ENCODE peak calls at places on chromosomes 3 and 15, in nine cellular contexts. Y, M, Q, B, N, O, J, W and S are unnamed samples.

GRCh38 chr15:79881668-79882067 is 15.1 kb downstream of the MTHFS start:
- DNase-seq in Y (no peak), M (no peak), Q (no peak), B (no peak), N (no peak), O (no peak), J (no peak), W (no peak), S (no peak)

GRCh38 chr3:195072916-195073564 is 197.9 kb downstream of the XXYLT1 start:
- DNase-seq in Y (no peak), M (no peak), Q (no peak), B (no peak), N (no peak), O (no peak), J (no peak), W (no peak), S (no peak)

GRCh38 chr15:35320911-35321310 is 225.1 kb downstream of the DPH6 start:
- DNase-seq in Y (no peak), M (no peak), Q (no peak), B (no peak), N (no peak), O (no peak), J (no peak), W (no peak), S (no peak)

GRCh38 chr3:134754768-134755559 is 40.1 kb upstream of the EPHB1 start:
- DNase-seq in Y (peak; percentile 25), M (no peak), Q (peak; percentile 45), B (peak; percentile 63), N (peak; percentile 34), O (peak; percentile 30), J (peak; percentile 48), W (no peak), S (peak; percentile 60)

GRCh38 chr3:43687499-43687811 is 3.3 kb upstream of the ABHD5 start:
- DNase-seq in Y (no peak), M (no peak), Q (no peak), B (no peak), N (no peak), O (no peak), J (no peak), W (no peak), S (no peak)

GRCh38 chr15:100615801-100616200 is 13.4 kb downstream of the ASB7 start:
- DNase-seq in Y (no peak), M (no peak), Q (no peak), B (no peak), N (no peak), O (no peak), J (no peak), W (no peak), S (no peak)

GRCh38 chr15:84888639-84889038 is 4.2 kb downstream of the SLC28A1 start:
- DNase-seq in Y (no peak), M (no peak), Q (peak; percentile 93), B (no peak), N (no peak), O (no peak), J (no peak), W (no peak), S (no peak)

GRCh38 chr3:117706731-117707130 is 997.2 kb downstream of the TUSC7 start:
- DNase-seq in Y (no peak), M (no peak), Q (no peak), B (no peak), N (no peak), O (no peak), J (no peak), W (no peak), S (no peak)